ENCODE peak calls at places on chromosome 13, in ten cellular contexts. J is OCI-M1; C is stimulated activated CD4-positive, alpha-beta T cell treated with anti-CD3 and anti-CD28 coated beads, Interleukin-15, amount 100 ng/mL, for 1 hour; L is progenitor cell of endocrine pancreas; B is hippocampal formation; Q is foreskin fibroblast; H is hypothalamus; E is Daoy; O is endothelial cell; W is lower lobe of right lung. F is an unnamed sample.

GRCh38 chr13:48976677-48977625 is 1.2 kb downstream of the FNDC3A start:
- DNase-seq in J (peak), C (no peak), L (no peak), B (peak), Q (peak), H (no peak), E (no peak), O (no peak), W (no peak), F (no peak)

GRCh38 chr13:42788601-42789000 is 7.2 kb downstream of the FAM216B start:
- DNase-seq in J (no peak), C (no peak), L (no peak), B (no peak), Q (no peak), H (no peak), E (no peak), O (no peak), W (no peak), F (no peak)

GRCh38 chr13:44566601-44567000 is 9.5 kb downstream of the TSC22D1 start:
- DNase-seq in J (no peak), C (no peak), L (no peak), B (no peak), Q (no peak), H (no peak), E (no peak), O (no peak), W (no peak), F (no peak)

GRCh38 chr13:33611016-33611805 is 206.7 kb upstream of the RFC3 start:
- DNase-seq in J (no peak), C (no peak), L (no peak), B (peak), Q (no peak), H (peak), E (peak), O (no peak), W (no peak), F (no peak)

GRCh38 chr13:101157261-101157660 is 259.0 kb downstream of the NALCN start:
- DNase-seq in J (no peak), C (no peak), L (no peak), B (no peak), Q (peak), H (no peak), E (no peak), O (no peak), W (no peak), F (no peak)

GRCh38 chr13:26219726-26220125 is 2.4 kb downstream of the RNF6 start:
- DNase-seq in J (no peak), C (no peak), L (no peak), B (no peak), Q (peak), H (no peak), E (peak), O (no peak), W (no peak), F (no peak)

GRCh38 chr13:92494915-92495314 is 731.7 kb upstream of the GPC6 start:
- DNase-seq in J (no peak), C (no peak), L (no peak), B (no peak), Q (no peak), H (no peak), E (no peak), O (no peak), W (no peak), F (no peak)

GRCh38 chr13:30196025-30196424 is 111.3 kb downstream of the KATNAL1 start:
- DNase-seq in J (no peak), C (no peak), L (no peak), B (no peak), Q (peak), H (no peak), E (peak), O (no peak), W (no peak), F (no peak)

GRCh38 chr13:105083986-105084385 is 1451.5 kb downstream of the EFNB2 start:
- DNase-seq in J (no peak), C (no peak), L (no peak), B (no peak), Q (peak), H (no peak), E (no peak), O (no peak), W (no peak), F (peak)

GRCh38 chr13:26300140-26300539 is 46.2 kb downstream of the CDK8 start:
- DNase-seq in J (no peak), C (no peak), L (no peak), B (no peak), Q (peak), H (no peak), E (peak), O (no peak), W (no peak), F (no peak)

GRCh38 chr13:113964251-113964995 is 9.5 kb downstream of the C13orf46 start:
- DNase-seq in J (no peak), C (no peak), L (no peak), B (no peak), Q (no peak), H (no peak), E (no peak), O (no peak), W (peak), F (no peak)

GRCh38 chr13:111484129-111484925 is 163.9 kb downstream of the TEX29 start:
- DNase-seq in J (no peak), C (no peak), L (no peak), B (no peak), Q (no peak), H (no peak), E (no peak), O (no peak), W (no peak), F (no peak)

GRCh38 chr13:71977028-71977427 is 110.0 kb upstream of the DACH1 start:
- DNase-seq in J (no peak), C (no peak), L (no peak), B (no peak), Q (no peak), H (no peak), E (no peak), O (no peak), W (no peak), F (no peak)

GRCh38 chr13:112859817-112860190 is 109.2 kb upstream of the MCF2L start:
- DNase-seq in J (peak), C (no peak), L (no peak), B (peak), Q (peak), H (no peak), E (peak), O (no peak), W (no peak), F (no peak)

GRCh38 chr13:32309812-32310706 is 5.1 kb downstream of the ZAR1L start:
- DNase-seq in J (peak), C (no peak), L (no peak), B (peak), Q (peak), H (no peak), E (peak), O (peak), W (no peak), F (no peak)

GRCh38 chr13:80224468-80224867 is 116.5 kb downstream of the SPRY2 start:
- DNase-seq in J (peak), C (no peak), L (no peak), B (no peak), Q (peak), H (no peak), E (peak), O (no peak), W (no peak), F (no peak)

GRCh38 chr13:48641404-48641803 is 12.3 kb upstream of the CYSLTR2 start:
- DNase-seq in J (peak), C (no peak), L (no peak), B (no peak), Q (no peak), H (no peak), E (no peak), O (no peak), W (no peak), F (no peak)

F was measured in NCI-H2227 treated with DMSO at 0.1 percent for 48 hours.